ENCODE peak calls at places on chromosome 10, in six cellular contexts. B is A549, W is K562, H is HepG2, O is endothelial cell of umbilical vein, Y is H1. F is an unnamed sample.

GRCh38 chr10:35540296-35541164 is 64.6 kb upstream of the GJD4 start:
- DNase-seq in W (no peak), B (no peak), Y (no peak), O (no peak), H (no peak), F (no peak)

GRCh38 chr10:45514283-45515270 is 140.6 kb downstream of the ALOX5 start:
- DNase-seq in B (no peak), H (peak), O (no peak), Y (no peak), W (no peak), F (no peak)

GRCh38 chr10:86971146-86971991 is 3.1 kb downstream of the ADIRF start:
- DNase-seq in B (peak), Y (no peak), O (peak), H (no peak), W (no peak), F (peak)

GRCh38 chr10:5599613-5600520 is 66.5 kb downstream of the ASB13 start:
- DNase-seq in B (no peak), O (no peak), W (no peak), Y (no peak), H (no peak), F (no peak)

GRCh38 chr10:77290528-77291155 is 347.0 kb downstream of the KCNMA1 start:
- DNase-seq in H (no peak), B (peak), O (no peak), W (no peak), Y (no peak), F (no peak)

GRCh38 chr10:81876253-81876731 is 1.3 kb downstream of the NRG3 start:
- DNase-seq in H (no peak), W (no peak), Y (no peak), O (peak), B (no peak), F (peak)

GRCh38 chr10:81027223-81027622 is 489.5 kb downstream of the SH2D4B start:
- DNase-seq in Y (no peak), W (no peak), H (no peak), B (no peak), O (no peak), F (no peak)

GRCh38 chr10:132356621-132357195 is 24.7 kb downstream of the LRRC27 start:
- DNase-seq in Y (no peak), O (no peak), W (no peak), H (no peak), B (no peak), F (no peak)

GRCh38 chr10:114631678-114632417 is 26.2 kb downstream of the ABLIM1 start:
- DNase-seq in W (peak), Y (no peak), B (no peak), O (peak), H (peak), F (peak)

GRCh38 chr10:29881811-29882210 is 177.6 kb downstream of the JCAD start:
- DNase-seq in H (no peak), O (no peak), W (no peak), Y (no peak), B (no peak), F (no peak)

GRCh38 chr10:124225029-124225467 is 131.7 kb upstream of the CHST15 start:
- DNase-seq in H (no peak), B (no peak), Y (no peak), O (no peak), W (no peak), F (no peak)

GRCh38 chr10:119370972-119371703 is 163.8 kb downstream of the GRK5 start:
- DNase-seq in O (peak), B (no peak), Y (no peak), W (no peak), H (no peak), F (no peak)

GRCh38 chr10:122348512-122348911 is 26.0 kb upstream of the PLEKHA1 start:
- DNase-seq in W (no peak), B (no peak), H (no peak), Y (no peak), O (no peak), F (no peak)

GRCh38 chr10:116710021-116710420 is 32.3 kb downstream of the HSPA12A start:
- DNase-seq in Y (no peak), B (no peak), W (no peak), H (no peak), O (no peak), F (no peak)

GRCh38 chr10:103652599-103653281 is 159.2 kb downstream of the NEURL1 start:
- DNase-seq in O (no peak), W (no peak), H (peak), B (no peak), Y (no peak), F (no peak)

GRCh38 chr10:49169776-49170175 is 18.4 kb downstream of the TMEM273 start:
- DNase-seq in B (no peak), O (no peak), H (no peak), Y (no peak), W (no peak), F (no peak)

GRCh38 chr10:49172204-49173132 is 15.7 kb downstream of the TMEM273 start:
- DNase-seq in O (no peak), B (no peak), H (no peak), W (no peak), Y (no peak), F (no peak)

GRCh38 chr10:49168821-49169495 is 19.2 kb downstream of the TMEM273 start:
- DNase-seq in O (no peak), B (no peak), H (no peak), Y (no peak), W (no peak), F (no peak)

GRCh38 chr10:49171326-49172140 is 16.7 kb downstream of the TMEM273 start:
- DNase-seq in B (no peak), Y (no peak), O (no peak), W (no peak), H (no peak), F (no peak)

GRCh38 chr10:49170632-49171325 is 17.4 kb downstream of the TMEM273 start:
- DNase-seq in B (no peak), H (no peak), O (no peak), Y (no peak), W (no peak), F (no peak)
- TF ChIP-seq JUN in B (no peak), H (no peak), O (no peak), Y (no peak), W (no peak), F (no peak)

DNA sequence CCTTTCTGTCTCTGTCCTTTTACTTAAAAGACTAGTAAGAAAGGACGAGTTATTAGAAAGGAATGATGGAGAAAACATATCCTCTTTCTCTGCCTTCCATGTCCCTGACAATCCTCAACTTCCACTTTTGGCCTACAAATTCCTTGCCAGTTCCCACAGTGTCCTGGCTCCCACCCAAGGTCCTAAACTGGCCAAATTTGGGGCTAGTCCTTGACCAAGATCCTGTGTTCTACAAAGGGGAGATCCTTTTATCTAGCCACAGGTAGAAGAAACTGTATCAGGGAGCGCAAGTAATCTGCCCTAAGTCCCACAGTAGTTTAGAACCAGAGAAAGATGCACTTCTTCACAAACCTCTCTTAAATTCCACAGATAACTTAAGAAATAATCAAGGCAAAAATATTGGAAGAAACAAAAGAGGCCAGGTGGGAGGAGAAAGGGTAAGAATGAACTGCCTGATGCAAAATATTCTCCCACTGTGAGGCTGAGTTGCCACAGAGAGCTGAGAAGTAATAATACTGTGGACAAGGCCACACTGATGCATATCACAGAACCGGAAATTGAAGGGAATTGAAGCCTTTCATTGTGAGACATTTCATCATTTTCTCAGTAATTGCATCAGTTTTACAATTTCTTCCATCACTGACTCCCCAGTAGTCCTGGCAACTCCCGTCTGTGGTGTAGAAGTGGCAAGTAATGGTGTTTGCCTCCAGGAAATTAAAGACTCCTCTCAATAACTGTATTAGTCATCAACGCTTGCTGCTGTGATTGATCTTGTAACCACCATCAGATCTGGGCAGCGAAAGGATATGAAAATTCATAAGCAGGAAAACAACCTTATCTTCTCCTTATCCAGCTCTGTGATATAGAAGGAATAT is 47.2 kb downstream of the DNAJC12 start:
- DNase-seq in O (no peak), B (peak), Y (no peak), H (no peak), W (no peak), F (no peak)
- TF ChIP-seq JUN in O (no peak), B (no peak), Y (no peak), H (no peak), W (peak), F (no peak)

DNA sequence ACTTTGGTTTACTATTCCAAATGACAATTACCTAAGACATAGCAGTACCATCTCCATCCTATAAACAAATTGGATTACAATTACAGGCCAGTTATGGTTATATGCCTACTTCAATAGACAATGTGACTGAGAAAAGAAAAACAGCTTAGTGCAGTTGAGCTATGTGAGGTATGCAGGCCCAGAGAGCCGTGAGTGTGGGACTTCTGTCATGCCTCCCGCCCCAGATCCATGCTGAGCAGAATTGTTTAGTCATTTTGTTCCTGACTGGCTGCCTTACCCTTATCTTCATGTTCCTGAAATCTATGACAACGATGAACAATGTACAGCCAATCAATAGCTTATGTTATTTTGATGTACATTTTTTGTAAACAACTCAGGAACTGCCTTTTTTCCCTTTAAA is 21.7 kb downstream of the LARP4B start:
- DNase-seq in H (no peak), Y (no peak), B (no peak), O (no peak), W (no peak), F (no peak)
- TF ChIP-seq JUN in H (no peak), Y (no peak), B (no peak), O (no peak), W (no peak), F (no peak)

DNA sequence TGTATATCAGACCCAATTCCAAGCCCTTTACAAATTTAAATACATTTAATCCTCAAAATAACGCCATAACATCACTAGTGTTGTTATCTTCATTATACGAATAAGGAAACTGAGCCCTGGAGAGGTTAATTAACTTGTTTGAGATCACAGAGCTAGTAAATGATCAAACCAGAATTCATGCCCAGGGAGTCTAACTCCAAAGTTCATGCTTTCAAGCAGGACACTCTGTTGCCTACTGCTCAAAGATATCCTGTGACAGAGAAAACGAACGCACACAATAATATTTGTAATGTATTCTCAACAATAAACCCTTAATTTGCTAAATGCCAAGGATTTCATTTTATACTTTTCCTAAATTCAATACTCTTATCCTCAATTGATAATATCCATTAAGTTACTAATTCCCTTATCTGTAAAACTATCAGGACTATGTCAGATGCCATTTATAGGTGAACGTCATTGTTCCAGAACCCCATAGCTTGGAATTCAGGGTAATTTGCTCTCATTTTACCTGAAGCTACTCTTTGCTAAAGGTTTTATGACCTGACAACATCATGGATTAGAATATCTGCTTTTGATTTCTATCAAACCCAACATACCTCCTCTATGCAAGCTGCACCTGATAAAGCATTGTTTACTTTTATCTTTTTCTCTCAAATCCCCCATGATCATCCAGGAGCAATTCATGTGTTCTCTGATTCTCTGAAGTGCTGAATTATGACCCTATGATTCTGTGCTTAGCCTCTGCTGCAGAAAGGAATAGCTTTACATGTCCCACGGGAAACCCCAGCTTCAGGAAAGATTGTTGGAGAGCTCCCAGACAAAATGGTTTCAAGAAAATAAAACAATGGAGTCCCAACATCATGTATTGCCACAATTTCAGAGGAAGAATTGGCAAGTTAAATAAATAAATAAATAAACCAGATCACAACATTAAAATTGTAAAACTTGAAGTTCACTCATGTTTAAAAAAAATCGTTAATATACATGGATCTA is 150.2 kb upstream of the CDK1 start:
- DNase-seq in B (no peak), Y (no peak), O (no peak), H (peak), W (no peak), F (no peak)
- TF ChIP-seq JUN in B (no peak), Y (no peak), O (no peak), H (no peak), W (no peak), F (no peak)

DNA sequence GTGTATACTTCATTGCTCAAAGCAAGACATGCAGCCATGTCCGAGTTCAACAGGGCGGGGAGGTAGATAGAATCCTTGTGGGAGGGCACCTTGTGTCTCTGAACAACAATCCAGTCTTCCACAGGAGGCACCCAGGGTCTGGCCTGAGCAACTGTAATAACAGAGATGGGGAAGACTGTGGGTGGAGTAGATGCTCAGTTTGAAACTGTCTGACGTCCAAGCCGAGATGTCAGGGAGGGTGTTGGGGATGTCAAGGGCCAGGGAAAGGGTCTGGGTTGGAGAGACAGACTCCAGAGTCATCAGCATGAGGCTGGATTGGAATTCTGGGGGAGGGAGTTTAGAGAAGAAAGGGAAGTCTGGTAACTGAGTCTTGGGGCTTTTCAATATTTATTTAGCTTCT is 88.0 kb downstream of the FANK1 start:
- DNase-seq in O (no peak), Y (no peak), H (no peak), B (peak), W (no peak), F (no peak)
- TF ChIP-seq JUN in O (no peak), Y (no peak), H (no peak), B (no peak), W (no peak), F (no peak)

GRCh38 chr10:49509904-49510303 is 29.0 kb downstream of the ERCC6 start:
- DNase-seq in B (no peak), W (no peak), O (no peak), Y (no peak), H (no peak), F (no peak)

GRCh38 chr10:49516216-49516970 is 22.5 kb downstream of the ERCC6 start:
- DNase-seq in O (no peak), B (no peak), W (no peak), Y (no peak), H (no peak), F (no peak)

GRCh38 chr10:49508249-49508648 is 30.7 kb downstream of the ERCC6 start:
- DNase-seq in Y (no peak), B (no peak), O (no peak), H (no peak), W (no peak), F (no peak)

GRCh38 chr10:49508654-49509053 is 30.3 kb downstream of the ERCC6 start:
- DNase-seq in H (no peak), O (no peak), B (no peak), Y (no peak), W (no peak), F (no peak)

GRCh38 chr10:49512121-49512809 is 26.7 kb downstream of the ERCC6 start:
- DNase-seq in O (peak), Y (no peak), W (no peak), H (peak), B (peak), F (no peak)
- TF ChIP-seq JUN in O (no peak), Y (no peak), W (no peak), H (no peak), B (no peak), F (no peak)

GRCh38 chr10:91681361-91682276 is 48.7 kb upstream of the PPP1R3C start:
- DNase-seq in W (no peak), O (no peak), H (no peak), B (no peak), Y (no peak), F (no peak)
- TF ChIP-seq JUN in W (no peak), O (no peak), H (no peak), B (no peak), Y (no peak), F (no peak)

DNA sequence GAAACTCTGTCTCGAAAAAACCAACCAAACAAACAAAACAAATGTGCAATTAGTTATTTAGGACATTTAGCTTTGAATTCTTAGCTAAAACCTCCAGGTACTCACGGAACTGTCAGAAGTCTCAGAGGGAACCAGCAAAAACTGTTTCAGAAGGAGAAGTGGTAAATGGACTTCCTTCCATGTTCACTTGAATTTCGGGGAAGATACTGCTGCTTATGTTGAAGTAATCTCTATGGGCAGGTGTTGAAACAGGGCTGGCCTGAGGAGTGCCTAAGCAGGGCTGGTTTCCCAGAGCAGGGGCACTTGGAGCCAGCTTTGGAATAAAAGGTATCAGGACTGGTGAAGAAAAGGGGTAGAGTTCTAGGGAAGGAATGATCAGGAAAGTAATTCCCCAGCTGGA is 2.4 kb upstream of the EXOC6 start:
- DNase-seq in Y (no peak), W (no peak), O (no peak), H (no peak), B (no peak), F (no peak)
- TF ChIP-seq JUN in Y (no peak), W (no peak), O (no peak), H (no peak), B (no peak), F (no peak)

DNA sequence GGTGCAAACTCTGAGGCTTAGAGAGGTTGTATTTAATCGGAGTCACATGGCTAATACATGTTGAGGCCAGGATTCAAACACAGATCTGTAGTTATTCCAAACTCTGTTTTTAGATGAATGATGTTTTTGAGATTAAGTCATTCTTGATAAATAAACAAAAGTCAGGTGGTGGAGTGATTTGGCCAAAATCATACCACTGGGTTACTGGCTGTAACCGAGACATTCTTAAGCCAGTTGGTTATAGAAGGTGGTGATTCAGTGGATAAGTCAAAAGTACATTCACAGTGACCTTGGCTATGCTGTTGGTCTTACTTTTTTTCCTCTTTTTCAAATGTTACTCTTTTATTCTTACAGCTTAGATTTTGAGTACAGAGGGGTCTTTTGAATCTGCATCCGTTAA is 361.4 kb downstream of the KIF20B start:
- DNase-seq in Y (no peak), B (no peak), W (no peak), O (no peak), H (no peak), F (no peak)
- TF ChIP-seq JUN in Y (no peak), B (no peak), W (no peak), O (no peak), H (no peak), F (no peak)

GRCh38 chr10:128701381-128701780 is 575.2 kb upstream of the MKI67 start:
- DNase-seq in W (no peak), B (no peak), Y (no peak), O (no peak), H (no peak), F (no peak)

GRCh38 chr10:128709975-128710794 is 584.0 kb upstream of the MKI67 start:
- DNase-seq in B (no peak), W (no peak), Y (no peak), O (no peak), H (no peak), F (peak)

GRCh38 chr10:128701837-128702236 is 575.6 kb upstream of the MKI67 start:
- DNase-seq in Y (no peak), O (no peak), H (no peak), W (no peak), B (no peak), F (no peak)

GRCh38 chr10:128708182-128708581 is 582.0 kb upstream of the MKI67 start:
- DNase-seq in H (no peak), B (no peak), O (no peak), W (no peak), Y (no peak), F (no peak)

GRCh38 chr10:128704716-128705115 is 578.5 kb upstream of the MKI67 start:
- DNase-seq in Y (no peak), O (no peak), W (no peak), B (no peak), H (no peak), F (no peak)
- TF ChIP-seq JUN in Y (no peak), O (no peak), W (no peak), B (no peak), H (no peak), F (no peak)

F was measured in WTC11.